ENCODE peak calls at places on chromosomes 11 and 22, in six cellular contexts. Q, H, L, K, W and T are unnamed samples.

GRCh38 chr22:42300286-42301071 is 30.0 kb upstream of the TCF20 start:
- DNase-seq in Q (peak; percentile 83), H (no peak), L (no peak), K (no peak), W (peak; percentile 22), T (no peak)

GRCh38 chr11:35526370-35526792 is 965 bp upstream of the PAMR1 start:
- DNase-seq in Q (no peak), H (peak; percentile 65), L (no peak), K (no peak), W (no peak), T (no peak)

GRCh38 chr22:50220603-50221409 is 20.0 kb downstream of the SELENOO start:
- DNase-seq in Q (no peak), H (no peak), L (no peak), K (no peak), W (no peak), T (no peak)

GRCh38 chr22:43159484-43160178 is 8.3 kb downstream of the TSPO start:
- DNase-seq in Q (peak; percentile 23), H (no peak), L (no peak), K (peak; percentile 26), W (no peak), T (peak; percentile 47)

GRCh38 chr11:61114913-61115312 is 12.6 kb downstream of the CD5 start:
- DNase-seq in Q (no peak), H (no peak), L (no peak), K (no peak), W (no peak), T (no peak)

GRCh38 chr11:45262900-45263299 is 23.2 kb downstream of the SYT13 start:
- DNase-seq in Q (no peak), H (no peak), L (no peak), K (no peak), W (no peak), T (no peak)

GRCh38 chr11:46305295-46305694 is 27.8 kb downstream of the CREB3L1 start:
- DNase-seq in Q (no peak), H (peak; percentile 35), L (peak; percentile 64), K (no peak), W (no peak), T (no peak)

GRCh38 chr22:28179392-28179791 is 260.3 kb upstream of the PITPNB start:
- DNase-seq in Q (no peak), H (no peak), L (no peak), K (no peak), W (no peak), T (no peak)

GRCh38 chr11:47967577-47968230 is 12.7 kb upstream of the PTPRJ start:
- DNase-seq in Q (no peak), H (peak; percentile 32), L (no peak), K (peak; percentile 78), W (no peak), T (peak; percentile 59)

GRCh38 chr11:45771194-45771941 is 33.6 kb upstream of the SLC35C1 start:
- DNase-seq in Q (peak; percentile 60), H (peak; percentile 38), L (peak; percentile 55), K (peak; percentile 76), W (peak; percentile 56), T (peak; percentile 51)

GRCh38 chr22:49210606-49211005 is 617.1 kb downstream of the BRD1 start:
- DNase-seq in Q (no peak), H (no peak), L (no peak), K (no peak), W (no peak), T (no peak)

GRCh38 chr11:96162816-96163499 is 180.0 kb downstream of the MAML2 start:
- DNase-seq in Q (no peak), H (peak; percentile 95), L (peak; percentile 96), K (peak; percentile 80), W (no peak), T (no peak)

GRCh38 chr11:68893282-68893681 is 10.3 kb downstream of the MRPL21 start:
- DNase-seq in Q (no peak), H (no peak), L (no peak), K (no peak), W (no peak), T (no peak)